ENCODE peak calls at places on chromosomes 7 and 10, in four cellular contexts. One of them, this sample, is unnamed.

GRCh38 chr7:143979359-143979758 is 20.8 kb upstream of the OR6B1 start:
- DNase-seq in HepG2: peak; percentile 35
- DNase-seq in K562: no peak
- DNase-seq in SK-N-SH: no peak
- DNase-seq in this sample: no peak

GRCh38 chr7:371119-371778 is 81.3 kb downstream of the FOXL3 start:
- DNase-seq in HepG2: peak; percentile 90
- DNase-seq in K562: peak; percentile 28
- DNase-seq in SK-N-SH: peak; percentile 73
- DNase-seq in this sample: no peak

GRCh38 chr7:27611043-27611442 is 51.6 kb downstream of the HIBADH start:
- DNase-seq in HepG2: no peak
- DNase-seq in K562: no peak
- DNase-seq in SK-N-SH: no peak
- DNase-seq in this sample: no peak

GRCh38 chr10:98446121-98446655 is 547 bp downstream of the HPS1 start:
- DNase-seq in HepG2: no peak
- DNase-seq in K562: peak; percentile 33
- DNase-seq in SK-N-SH: peak; percentile 50
- DNase-seq in this sample: no peak

GRCh38 chr7:50507898-50508470 is 57.2 kb downstream of the DDC start:
- DNase-seq in HepG2: no peak
- DNase-seq in K562: peak; percentile 12
- DNase-seq in SK-N-SH: peak; percentile 86
- DNase-seq in this sample: no peak

GRCh38 chr10:79260803-79261740 is 86.2 kb upstream of the PPIF start:
- DNase-seq in HepG2: peak; percentile 58
- DNase-seq in K562: no peak
- DNase-seq in SK-N-SH: peak; percentile 86
- DNase-seq in this sample: no peak

GRCh38 chr10:121645696-121646095 is 47.5 kb upstream of the FGFR2 start:
- DNase-seq in HepG2: no peak
- DNase-seq in K562: no peak
- DNase-seq in SK-N-SH: no peak
- DNase-seq in this sample: no peak

GRCh38 chr7:85115006-85115405 is 71.8 kb downstream of the SEMA3D start:
- DNase-seq in HepG2: no peak
- DNase-seq in K562: no peak
- DNase-seq in SK-N-SH: peak; percentile 3
- DNase-seq in this sample: no peak

GRCh38 chr7:130290745-130291144 is 2.2 kb upstream of the CPA4 start:
- DNase-seq in HepG2: no peak
- DNase-seq in K562: peak; percentile 33
- DNase-seq in SK-N-SH: no peak
- DNase-seq in this sample: peak; percentile 73

GRCh38 chr10:78209987-78210386 is 176.3 kb downstream of the RPS24 start:
- DNase-seq in HepG2: no peak
- DNase-seq in K562: no peak
- DNase-seq in SK-N-SH: no peak
- DNase-seq in this sample: no peak

GRCh38 chr7:5694221-5694754 is 87.2 kb downstream of the RNF216 start:
- DNase-seq in HepG2: no peak
- DNase-seq in K562: no peak
- DNase-seq in SK-N-SH: no peak
- DNase-seq in this sample: no peak

GRCh38 chr7:149776848-149777407 is 3.5 kb upstream of the ZNF467 start:
- DNase-seq in HepG2: no peak
- DNase-seq in K562: no peak
- DNase-seq in SK-N-SH: no peak
- DNase-seq in this sample: no peak

GRCh38 chr10:70758757-70759514 is 26.2 kb downstream of the TBATA start:
- DNase-seq in HepG2: peak; percentile 52
- DNase-seq in K562: peak; percentile 89
- DNase-seq in SK-N-SH: peak; percentile 81
- DNase-seq in this sample: peak; percentile 60

GRCh38 chr7:28921822-28922221 is 36.3 kb downstream of the TRIL start:
- DNase-seq in HepG2: peak; percentile 69
- DNase-seq in K562: peak; percentile 64
- DNase-seq in SK-N-SH: peak; percentile 84
- DNase-seq in this sample: peak; percentile 67

GRCh38 chr10:49488056-49488455 is 50.9 kb downstream of the ERCC6 start:
- DNase-seq in HepG2: no peak
- DNase-seq in K562: peak; percentile 14
- DNase-seq in SK-N-SH: peak; percentile 70
- DNase-seq in this sample: no peak

GRCh38 chr10:12605580-12606405 is 256.4 kb downstream of the CAMK1D start:
- DNase-seq in HepG2: peak; percentile 71
- DNase-seq in K562: no peak
- DNase-seq in SK-N-SH: no peak
- DNase-seq in this sample: no peak

GRCh38 chr10:69484736-69485135 is 33.5 kb downstream of the TSPAN15 start:
- DNase-seq in HepG2: no peak
- DNase-seq in K562: no peak
- DNase-seq in SK-N-SH: no peak
- DNase-seq in this sample: no peak

GRCh38 chr10:90031776-90032175 is 330.4 kb downstream of the KIF20B start:
- DNase-seq in HepG2: no peak
- DNase-seq in K562: no peak
- DNase-seq in SK-N-SH: no peak
- DNase-seq in this sample: no peak

GRCh38 chr10:67612577-67613537 is 83.1 kb downstream of the CTNNA3 start:
- DNase-seq in HepG2: no peak
- DNase-seq in K562: no peak
- DNase-seq in SK-N-SH: no peak
- DNase-seq in this sample: no peak

DNA sequence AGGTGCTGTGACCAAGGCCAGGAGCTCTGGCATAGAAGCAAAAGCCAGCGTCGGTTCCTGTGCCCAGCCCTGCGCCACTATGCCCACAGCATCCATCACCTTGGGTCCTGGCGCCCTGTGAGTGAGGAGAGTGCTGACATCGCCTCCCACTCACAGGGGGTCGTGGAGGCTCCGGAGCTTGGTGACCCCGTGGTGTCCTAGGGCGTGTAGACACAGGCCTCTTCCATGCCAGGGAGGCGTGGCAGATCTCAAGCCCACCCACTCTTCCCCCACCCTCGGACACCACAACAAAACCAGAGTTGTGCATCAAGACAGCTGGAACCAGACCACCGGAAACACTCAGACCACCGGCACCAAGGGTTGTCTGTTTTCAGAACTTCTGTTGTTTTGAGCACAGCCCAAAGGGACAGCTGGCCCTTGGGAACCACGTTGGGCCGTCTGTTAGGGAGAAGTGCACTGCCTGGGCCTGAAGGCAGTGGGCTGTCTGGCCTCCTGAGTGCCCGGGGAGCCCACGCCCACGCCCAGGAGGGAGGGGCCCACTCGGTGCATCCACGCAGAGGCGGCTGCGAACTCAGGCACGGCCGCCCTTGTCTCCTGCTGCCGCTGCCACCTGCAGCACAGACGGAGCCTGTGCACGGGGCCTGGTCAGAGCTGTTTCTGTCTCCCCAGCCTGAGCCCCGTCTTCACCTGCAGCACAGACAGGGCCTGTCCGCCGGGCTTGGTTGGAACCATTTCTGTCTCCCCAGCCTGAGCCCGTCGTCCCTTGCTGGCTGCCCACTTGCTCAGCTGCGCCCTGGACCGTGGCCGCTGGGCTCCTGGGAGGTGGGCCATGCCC is 106.3 kb downstream of the INPP5A start:
- DNase-seq in HepG2: no peak
- DNase-seq in K562: no peak
- DNase-seq in SK-N-SH: peak; percentile 72
- DNase-seq in this sample: no peak
- TF ChIP-seq ELF1 in HepG2: no peak
- TF ChIP-seq ELF1 in K562: no peak
- TF ChIP-seq ELF1 in SK-N-SH: no peak
- TF ChIP-seq ELF1 in this sample: no peak

GRCh38 chr10:62180677-62181076 is 88.0 kb downstream of the RTKN2 start:
- DNase-seq in HepG2: no peak
- DNase-seq in K562: no peak
- DNase-seq in SK-N-SH: no peak
- DNase-seq in this sample: no peak
- H3K9ac ChIP-seq in HepG2: no peak overlapping the region
- H3K9ac ChIP-seq in K562: no peak overlapping the region
- H3K9ac ChIP-seq in SK-N-SH: no peak overlapping the region
- H3K9ac ChIP-seq in this sample: no peak overlapping the region

GRCh38 chr7:1992554-1992953 is 240.2 kb downstream of the MAD1L1 start:
- DNase-seq in HepG2: no peak
- DNase-seq in K562: no peak
- DNase-seq in SK-N-SH: no peak
- DNase-seq in this sample: no peak
- TF ChIP-seq ELF1 in HepG2: no peak
- TF ChIP-seq ELF1 in K562: no peak
- TF ChIP-seq ELF1 in SK-N-SH: no peak
- TF ChIP-seq ELF1 in this sample: no peak

GRCh38 chr7:25856056-25856780 is 295.8 kb upstream of the NFE2L3 start:
- DNase-seq in HepG2: no peak
- DNase-seq in K562: peak; percentile 59
- DNase-seq in SK-N-SH: no peak
- DNase-seq in this sample: no peak
- H3K9ac ChIP-seq in HepG2: no peak overlapping the region
- H3K9ac ChIP-seq in K562: peak overlapping the region; percentile 86
- H3K9ac ChIP-seq in SK-N-SH: no peak overlapping the region
- H3K9ac ChIP-seq in this sample: peak overlapping the region; percentile 47

GRCh38 chr10:126433351-126433750 is 45.1 kb upstream of the ADAM12 start:
- DNase-seq in HepG2: no peak
- DNase-seq in K562: no peak
- DNase-seq in SK-N-SH: no peak
- DNase-seq in this sample: no peak

GRCh38 chr10:126432507-126432906 is 44.2 kb upstream of the ADAM12 start:
- DNase-seq in HepG2: no peak
- DNase-seq in K562: no peak
- DNase-seq in SK-N-SH: no peak
- DNase-seq in this sample: no peak

GRCh38 chr10:126434235-126434634 is 46.0 kb upstream of the ADAM12 start:
- DNase-seq in HepG2: no peak
- DNase-seq in K562: no peak
- DNase-seq in SK-N-SH: no peak
- DNase-seq in this sample: no peak

GRCh38 chr10:126430512-126430911 is 42.2 kb upstream of the ADAM12 start:
- DNase-seq in HepG2: no peak
- DNase-seq in K562: no peak
- DNase-seq in SK-N-SH: no peak
- DNase-seq in this sample: no peak

GRCh38 chr10:126431816-126432215 is 43.5 kb upstream of the ADAM12 start:
- DNase-seq in HepG2: no peak
- DNase-seq in K562: no peak
- DNase-seq in SK-N-SH: no peak
- DNase-seq in this sample: no peak
- TF ChIP-seq ELF1 in HepG2: no peak
- TF ChIP-seq ELF1 in K562: no peak
- TF ChIP-seq ELF1 in SK-N-SH: no peak
- TF ChIP-seq ELF1 in this sample: no peak

DNA sequence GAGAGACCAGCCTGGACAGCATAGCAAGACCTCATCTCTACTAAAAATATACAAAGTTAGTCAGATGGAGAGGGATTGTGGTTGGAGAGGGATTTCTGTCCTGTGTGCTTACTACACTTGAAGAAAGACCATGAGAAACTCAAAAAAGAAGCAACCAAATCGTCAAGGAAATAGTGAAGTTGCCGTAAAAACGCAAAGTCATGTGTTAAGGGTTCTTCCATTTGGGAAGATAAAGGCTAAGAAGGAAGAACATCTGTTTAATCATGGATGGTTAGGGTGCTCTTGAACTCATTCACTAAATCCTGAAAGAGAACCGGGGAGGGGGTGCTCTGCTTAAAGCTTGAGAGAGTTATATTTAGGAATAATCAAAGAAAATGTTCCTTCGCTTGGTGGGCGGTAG is 59.8 kb upstream of the KDM7A start:
- DNase-seq in HepG2: no peak
- DNase-seq in K562: no peak
- DNase-seq in SK-N-SH: no peak
- DNase-seq in this sample: no peak
- H3K9ac ChIP-seq in HepG2: no peak overlapping the region
- H3K9ac ChIP-seq in K562: no peak overlapping the region
- H3K9ac ChIP-seq in SK-N-SH: no peak overlapping the region
- H3K9ac ChIP-seq in this sample: no peak overlapping the region

GRCh38 chr10:23280420-23281043 is 64.1 kb downstream of the C10orf67 start:
- DNase-seq in HepG2: no peak
- DNase-seq in K562: no peak
- DNase-seq in SK-N-SH: no peak
- DNase-seq in this sample: no peak
- TF ChIP-seq ELF1 in HepG2: no peak
- TF ChIP-seq ELF1 in K562: no peak
- TF ChIP-seq ELF1 in SK-N-SH: no peak
- TF ChIP-seq ELF1 in this sample: no peak

DNA sequence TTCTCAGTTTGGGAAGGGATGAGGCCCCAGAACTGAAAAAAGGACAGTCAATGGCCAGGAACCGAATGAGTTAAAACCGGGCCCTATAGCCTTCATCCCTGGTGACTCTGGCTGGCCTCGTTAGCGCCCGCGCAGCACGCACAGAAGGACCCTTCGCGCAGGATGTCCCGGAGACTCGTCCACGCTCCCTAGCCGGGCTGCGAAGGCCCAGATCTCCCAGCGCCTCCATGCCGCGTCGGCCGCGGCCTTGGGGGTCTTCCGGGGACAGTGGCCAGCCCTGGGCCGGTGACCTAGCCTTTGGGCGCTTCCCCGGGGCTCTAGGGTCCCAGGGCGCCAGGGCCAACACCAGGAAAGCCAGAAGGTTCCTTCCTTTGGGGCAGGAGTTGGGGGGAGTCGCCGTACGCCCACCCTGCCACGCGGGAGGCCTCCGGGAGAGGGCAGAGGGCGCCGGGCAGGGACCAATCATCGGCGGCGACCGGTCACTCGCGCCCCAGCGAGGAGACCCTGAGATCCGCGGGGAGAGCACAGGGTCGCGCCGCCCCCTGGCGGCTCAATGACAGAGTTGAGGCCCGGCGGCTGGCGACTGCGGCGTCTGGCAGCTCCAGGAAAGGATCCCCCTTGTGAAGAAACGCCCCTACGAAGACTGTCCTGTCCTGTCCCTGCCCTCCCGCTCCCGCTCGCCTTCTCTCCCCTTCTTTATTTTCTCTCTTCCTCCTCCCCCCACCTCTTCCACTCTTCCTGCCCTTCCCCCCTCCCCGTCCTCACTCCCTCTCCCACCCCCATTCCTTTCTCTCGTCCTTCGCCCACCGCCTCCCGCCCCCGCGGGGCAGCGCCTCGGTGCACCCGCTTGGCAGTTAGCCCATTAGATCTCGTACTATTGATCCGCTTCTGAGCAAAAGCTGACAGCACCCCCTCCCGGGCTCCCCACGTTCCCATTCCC is 62.3 kb upstream of the LBX1 start:
- DNase-seq in HepG2: peak; percentile 30
- DNase-seq in K562: peak; percentile 67
- DNase-seq in SK-N-SH: peak; percentile 94
- DNase-seq in this sample: no peak
- H3K9ac ChIP-seq in HepG2: no peak overlapping the region
- H3K9ac ChIP-seq in K562: peak overlapping the region; percentile 46
- H3K9ac ChIP-seq in SK-N-SH: peak overlapping the region; percentile 48
- H3K9ac ChIP-seq in this sample: no peak overlapping the region